ENCODE peak calls at places on chromosomes 16 and 17, in ten cellular contexts. One of them, this sample, is unnamed.

GRCh38 chr16:29662729-29663019 is 373 bp upstream of the SPN start:
- DNase-seq in K562: peak; percentile 50
- DNase-seq in esophagus muscularis mucosa: no peak
- DNase-seq in suprapubic skin: no peak
- DNase-seq in endothelial cell of umbilical vein: no peak
- DNase-seq in GM23338: no peak
- DNase-seq in stomach: peak; percentile 27
- DNase-seq in H1: no peak
- DNase-seq in sigmoid colon: no peak
- DNase-seq in HCT116: no peak
- DNase-seq in this sample: peak; percentile 36

GRCh38 chr17:67152824-67153223 is 92.2 kb downstream of the HELZ start:
- DNase-seq in stomach: no peak
- DNase-seq in GM23338: no peak
- DNase-seq in esophagus muscularis mucosa: no peak
- DNase-seq in endothelial cell of umbilical vein: no peak
- DNase-seq in suprapubic skin: no peak
- DNase-seq in H1: no peak
- DNase-seq in HCT116: no peak
- DNase-seq in sigmoid colon: no peak
- DNase-seq in K562: no peak
- DNase-seq in this sample: no peak

GRCh38 chr17:9215465-9215864 is 194.2 kb downstream of the NTN1 start:
- DNase-seq in suprapubic skin: no peak
- DNase-seq in GM23338: no peak
- DNase-seq in K562: no peak
- DNase-seq in stomach: no peak
- DNase-seq in sigmoid colon: no peak
- DNase-seq in H1: no peak
- DNase-seq in HCT116: no peak
- DNase-seq in endothelial cell of umbilical vein: no peak
- DNase-seq in esophagus muscularis mucosa: no peak
- DNase-seq in this sample: no peak

GRCh38 chr17:22270381-22270780 is 578.1 kb downstream of the KCNJ18 start:
- DNase-seq in H1: no peak
- DNase-seq in esophagus muscularis mucosa: no peak
- DNase-seq in stomach: no peak
- DNase-seq in GM23338: no peak
- DNase-seq in HCT116: no peak
- DNase-seq in K562: no peak
- DNase-seq in endothelial cell of umbilical vein: no peak
- DNase-seq in suprapubic skin: no peak
- DNase-seq in sigmoid colon: no peak
- DNase-seq in this sample: no peak

GRCh38 chr17:66750756-66751543 is 84.0 kb upstream of the CACNG5 start:
- DNase-seq in K562: no peak
- DNase-seq in suprapubic skin: no peak
- DNase-seq in stomach: no peak
- DNase-seq in HCT116: no peak
- DNase-seq in H1: no peak
- DNase-seq in esophagus muscularis mucosa: no peak
- DNase-seq in GM23338: no peak
- DNase-seq in endothelial cell of umbilical vein: no peak
- DNase-seq in sigmoid colon: peak; percentile 19
- DNase-seq in this sample: no peak

GRCh38 chr16:57196753-57197152 is 10.6 kb downstream of the RSPRY1 start:
- DNase-seq in GM23338: no peak
- DNase-seq in sigmoid colon: no peak
- DNase-seq in HCT116: no peak
- DNase-seq in H1: no peak
- DNase-seq in K562: no peak
- DNase-seq in suprapubic skin: no peak
- DNase-seq in stomach: no peak
- DNase-seq in esophagus muscularis mucosa: no peak
- DNase-seq in endothelial cell of umbilical vein: no peak
- DNase-seq in this sample: no peak

GRCh38 chr17:8409966-8410881 is 12.6 kb upstream of the RNF222 start:
- DNase-seq in K562: peak; percentile 59
- DNase-seq in esophagus muscularis mucosa: peak; percentile 94
- DNase-seq in stomach: peak; percentile 93
- DNase-seq in sigmoid colon: peak; percentile 94
- DNase-seq in GM23338: peak; percentile 96
- DNase-seq in HCT116: peak; percentile 73
- DNase-seq in H1: peak; percentile 95
- DNase-seq in suprapubic skin: peak; percentile 92
- DNase-seq in endothelial cell of umbilical vein: peak; percentile 84
- DNase-seq in this sample: no peak

GRCh38 chr17:37089998-37090397 is 141.2 kb downstream of the AATF start:
- DNase-seq in K562: no peak
- DNase-seq in sigmoid colon: no peak
- DNase-seq in suprapubic skin: no peak
- DNase-seq in H1: no peak
- DNase-seq in GM23338: no peak
- DNase-seq in stomach: no peak
- DNase-seq in HCT116: no peak
- DNase-seq in endothelial cell of umbilical vein: peak; percentile 63
- DNase-seq in esophagus muscularis mucosa: no peak
- DNase-seq in this sample: peak; percentile 31

GRCh38 chr17:1931759-1932579 is 93.2 kb downstream of the RTN4RL1 start:
- DNase-seq in sigmoid colon: peak; percentile 77
- DNase-seq in endothelial cell of umbilical vein: no peak
- DNase-seq in esophagus muscularis mucosa: no peak
- DNase-seq in H1: peak; percentile 73
- DNase-seq in HCT116: no peak
- DNase-seq in K562: no peak
- DNase-seq in stomach: peak; percentile 77
- DNase-seq in suprapubic skin: no peak
- DNase-seq in GM23338: peak; percentile 76
- DNase-seq in this sample: peak; percentile 32

GRCh38 chr17:56733833-56734232 is 99.9 kb downstream of the C17orf67 start:
- DNase-seq in endothelial cell of umbilical vein: no peak
- DNase-seq in H1: no peak
- DNase-seq in esophagus muscularis mucosa: no peak
- DNase-seq in suprapubic skin: no peak
- DNase-seq in GM23338: no peak
- DNase-seq in sigmoid colon: no peak
- DNase-seq in stomach: no peak
- DNase-seq in HCT116: no peak
- DNase-seq in K562: no peak
- DNase-seq in this sample: no peak

GRCh38 chr17:73524941-73525679 is 119.1 kb downstream of the SDK2 start:
- DNase-seq in GM23338: no peak
- DNase-seq in sigmoid colon: no peak
- DNase-seq in K562: no peak
- DNase-seq in H1: no peak
- DNase-seq in HCT116: no peak
- DNase-seq in stomach: no peak
- DNase-seq in endothelial cell of umbilical vein: no peak
- DNase-seq in esophagus muscularis mucosa: no peak
- DNase-seq in suprapubic skin: no peak
- DNase-seq in this sample: no peak

GRCh38 chr17:81018044-81018802 is 16.7 kb upstream of the BAIAP2 start:
- DNase-seq in suprapubic skin: no peak
- DNase-seq in sigmoid colon: peak; percentile 74
- DNase-seq in HCT116: no peak
- DNase-seq in K562: peak; percentile 88
- DNase-seq in H1: no peak
- DNase-seq in esophagus muscularis mucosa: no peak
- DNase-seq in GM23338: no peak
- DNase-seq in stomach: no peak
- DNase-seq in endothelial cell of umbilical vein: peak; percentile 65
- DNase-seq in this sample: peak; percentile 56

GRCh38 chr16:11303405-11304138 is 22.4 kb upstream of the PRM1 start:
- DNase-seq in esophagus muscularis mucosa: no peak
- DNase-seq in HCT116: no peak
- DNase-seq in suprapubic skin: no peak
- DNase-seq in K562: no peak
- DNase-seq in H1: no peak
- DNase-seq in sigmoid colon: no peak
- DNase-seq in stomach: peak; percentile 85
- DNase-seq in GM23338: no peak
- DNase-seq in endothelial cell of umbilical vein: peak; percentile 66
- DNase-seq in this sample: peak; percentile 77

GRCh38 chr17:47687748-47688147 is 6.2 kb upstream of the TBKBP1 start:
- DNase-seq in stomach: no peak
- DNase-seq in endothelial cell of umbilical vein: no peak
- DNase-seq in HCT116: no peak
- DNase-seq in H1: peak; percentile 63
- DNase-seq in esophagus muscularis mucosa: no peak
- DNase-seq in K562: peak; percentile 37
- DNase-seq in suprapubic skin: no peak
- DNase-seq in sigmoid colon: no peak
- DNase-seq in GM23338: peak; percentile 61
- DNase-seq in this sample: no peak

GRCh38 chr17:47687328-47687690 is 6.7 kb upstream of the TBKBP1 start:
- DNase-seq in stomach: no peak
- DNase-seq in sigmoid colon: no peak
- DNase-seq in endothelial cell of umbilical vein: no peak
- DNase-seq in suprapubic skin: no peak
- DNase-seq in H1: no peak
- DNase-seq in K562: no peak
- DNase-seq in GM23338: no peak
- DNase-seq in HCT116: no peak
- DNase-seq in esophagus muscularis mucosa: no peak
- DNase-seq in this sample: no peak

GRCh38 chr17:47686661-47687327 is 7.2 kb upstream of the TBKBP1 start:
- DNase-seq in H1: no peak
- DNase-seq in esophagus muscularis mucosa: no peak
- DNase-seq in suprapubic skin: no peak
- DNase-seq in endothelial cell of umbilical vein: peak; percentile 52
- DNase-seq in stomach: no peak
- DNase-seq in GM23338: no peak
- DNase-seq in K562: no peak
- DNase-seq in HCT116: no peak
- DNase-seq in sigmoid colon: no peak
- DNase-seq in this sample: no peak

GRCh38 chr17:47685556-47686275 is 8.2 kb upstream of the TBKBP1 start:
- DNase-seq in stomach: no peak
- DNase-seq in K562: no peak
- DNase-seq in HCT116: no peak
- DNase-seq in esophagus muscularis mucosa: no peak
- DNase-seq in endothelial cell of umbilical vein: no peak
- DNase-seq in sigmoid colon: no peak
- DNase-seq in GM23338: no peak
- DNase-seq in suprapubic skin: no peak
- DNase-seq in H1: no peak
- DNase-seq in this sample: no peak

GRCh38 chr17:47686276-47686635 is 7.7 kb upstream of the TBKBP1 start:
- DNase-seq in H1: no peak
- DNase-seq in esophagus muscularis mucosa: no peak
- DNase-seq in sigmoid colon: no peak
- DNase-seq in K562: no peak
- DNase-seq in GM23338: no peak
- DNase-seq in suprapubic skin: no peak
- DNase-seq in endothelial cell of umbilical vein: no peak
- DNase-seq in HCT116: no peak
- DNase-seq in stomach: no peak
- DNase-seq in this sample: no peak
- TF ChIP-seq POLR2AphosphoS5 in H1: no peak
- TF ChIP-seq POLR2AphosphoS5 in esophagus muscularis mucosa: no peak
- TF ChIP-seq POLR2AphosphoS5 in sigmoid colon: no peak
- TF ChIP-seq POLR2AphosphoS5 in K562: no peak
- TF ChIP-seq POLR2AphosphoS5 in GM23338: no peak
- TF ChIP-seq POLR2AphosphoS5 in suprapubic skin: no peak
- TF ChIP-seq POLR2AphosphoS5 in endothelial cell of umbilical vein: no peak
- TF ChIP-seq POLR2AphosphoS5 in HCT116: no peak
- TF ChIP-seq POLR2AphosphoS5 in stomach: no peak
- TF ChIP-seq POLR2AphosphoS5 in this sample: no peak

GRCh38 chr16:396199-396598 is 800 bp upstream of the NME4 start:
- DNase-seq in K562: no peak
- DNase-seq in sigmoid colon: no peak
- DNase-seq in esophagus muscularis mucosa: no peak
- DNase-seq in endothelial cell of umbilical vein: no peak
- DNase-seq in H1: no peak
- DNase-seq in stomach: no peak
- DNase-seq in HCT116: no peak
- DNase-seq in GM23338: peak; percentile 60
- DNase-seq in suprapubic skin: no peak
- DNase-seq in this sample: no peak
- TF ChIP-seq POLR2AphosphoS5 in K562: no peak
- TF ChIP-seq POLR2AphosphoS5 in sigmoid colon: no peak
- TF ChIP-seq POLR2AphosphoS5 in esophagus muscularis mucosa: no peak
- TF ChIP-seq POLR2AphosphoS5 in endothelial cell of umbilical vein: no peak
- TF ChIP-seq POLR2AphosphoS5 in H1: no peak
- TF ChIP-seq POLR2AphosphoS5 in stomach: no peak
- TF ChIP-seq POLR2AphosphoS5 in HCT116: no peak
- TF ChIP-seq POLR2AphosphoS5 in GM23338: no peak
- TF ChIP-seq POLR2AphosphoS5 in suprapubic skin: no peak
- TF ChIP-seq POLR2AphosphoS5 in this sample: no peak

GRCh38 chr17:68760141-68760475 is 158.9 kb upstream of the FAM20A start:
- DNase-seq in suprapubic skin: no peak
- DNase-seq in GM23338: no peak
- DNase-seq in sigmoid colon: no peak
- DNase-seq in stomach: no peak
- DNase-seq in H1: no peak
- DNase-seq in esophagus muscularis mucosa: no peak
- DNase-seq in K562: no peak
- DNase-seq in HCT116: no peak
- DNase-seq in endothelial cell of umbilical vein: no peak
- DNase-seq in this sample: no peak
- TF ChIP-seq POLR2AphosphoS5 in suprapubic skin: no peak
- TF ChIP-seq POLR2AphosphoS5 in GM23338: no peak
- TF ChIP-seq POLR2AphosphoS5 in sigmoid colon: no peak
- TF ChIP-seq POLR2AphosphoS5 in stomach: no peak
- TF ChIP-seq POLR2AphosphoS5 in H1: no peak
- TF ChIP-seq POLR2AphosphoS5 in esophagus muscularis mucosa: no peak
- TF ChIP-seq POLR2AphosphoS5 in K562: no peak
- TF ChIP-seq POLR2AphosphoS5 in HCT116: no peak
- TF ChIP-seq POLR2AphosphoS5 in endothelial cell of umbilical vein: no peak
- TF ChIP-seq POLR2AphosphoS5 in this sample: no peak

GRCh38 chr17:78392295-78392694 is 13.8 kb downstream of the PGS1 start:
- DNase-seq in H1: no peak
- DNase-seq in HCT116: no peak
- DNase-seq in sigmoid colon: no peak
- DNase-seq in suprapubic skin: no peak
- DNase-seq in endothelial cell of umbilical vein: no peak
- DNase-seq in K562: no peak
- DNase-seq in esophagus muscularis mucosa: no peak
- DNase-seq in stomach: no peak
- DNase-seq in GM23338: no peak
- DNase-seq in this sample: no peak
- TF ChIP-seq POLR2AphosphoS5 in H1: no peak
- TF ChIP-seq POLR2AphosphoS5 in HCT116: no peak
- TF ChIP-seq POLR2AphosphoS5 in sigmoid colon: no peak
- TF ChIP-seq POLR2AphosphoS5 in suprapubic skin: no peak
- TF ChIP-seq POLR2AphosphoS5 in endothelial cell of umbilical vein: no peak
- TF ChIP-seq POLR2AphosphoS5 in K562: no peak
- TF ChIP-seq POLR2AphosphoS5 in esophagus muscularis mucosa: no peak
- TF ChIP-seq POLR2AphosphoS5 in stomach: no peak
- TF ChIP-seq POLR2AphosphoS5 in GM23338: no peak
- TF ChIP-seq POLR2AphosphoS5 in this sample: no peak